ENCODE peak calls at places on chromosomes 6 and 20, in ten cellular contexts. B, V, K, M, C, U, J, E, L and G are unnamed samples.

GRCh38 chr6:106316376-106316769 is 9.2 kb downstream of the ATG5 start:
- DNase-seq in B (peak), V (no peak), K (no peak), M (no peak), C (no peak), U (no peak), J (no peak), E (no peak), L (no peak), G (no peak)

GRCh38 chr20:51531141-51531710 is 11.3 kb downstream of the NFATC2 start:
- DNase-seq in B (no peak), V (peak), K (peak), M (no peak), C (peak), U (no peak), J (no peak), E (peak), L (peak), G (no peak)

GRCh38 chr6:7975764-7976146 is 65.2 kb upstream of the TXNDC5 start:
- DNase-seq in B (no peak), V (peak), K (no peak), M (no peak), C (peak), U (no peak), J (no peak), E (no peak), L (no peak), G (peak)

GRCh38 chr6:119533603-119534279 is 184.2 kb upstream of the MAN1A1 start:
- DNase-seq in B (no peak), V (no peak), K (no peak), M (peak), C (peak), U (peak), J (no peak), E (no peak), L (peak), G (no peak)

GRCh38 chr6:71367763-71368162 is 79.2 kb downstream of the OGFRL1 start:
- DNase-seq in B (peak), V (no peak), K (no peak), M (no peak), C (no peak), U (no peak), J (no peak), E (no peak), L (no peak), G (no peak)

GRCh38 chr20:22921595-22922421 is 113.3 kb upstream of the SSTR4 start:
- DNase-seq in B (no peak), V (peak), K (no peak), M (peak), C (peak), U (peak), J (peak), E (no peak), L (no peak), G (no peak)

GRCh38 chr6:137051790-137052472 is 7.2 kb upstream of the IL20RA start:
- DNase-seq in B (no peak), V (no peak), K (no peak), M (no peak), C (no peak), U (no peak), J (no peak), E (no peak), L (no peak), G (no peak)

GRCh38 chr20:63794614-63795013 is 36.5 kb downstream of the ZBTB46 start:
- DNase-seq in B (no peak), V (no peak), K (no peak), M (no peak), C (no peak), U (no peak), J (no peak), E (no peak), L (no peak), G (no peak)

GRCh38 chr20:37114012-37114411 is 18.2 kb upstream of the RBL1 start:
- DNase-seq in B (no peak), V (no peak), K (no peak), M (no peak), C (no peak), U (no peak), J (no peak), E (no peak), L (no peak), G (no peak)

GRCh38 chr6:42269553-42269952 is 51.9 kb upstream of the MRPS10 start:
- DNase-seq in B (no peak), V (no peak), K (no peak), M (no peak), C (no peak), U (no peak), J (no peak), E (no peak), L (no peak), G (no peak)

GRCh38 chr6:31574106-31575061 is 981 bp upstream of the TNF start:
- DNase-seq in B (no peak), V (no peak), K (no peak), M (no peak), C (no peak), U (no peak), J (no peak), E (no peak), L (no peak), G (no peak)

GRCh38 chr6:166259296-166259977 is 48.8 kb downstream of the PRR18 start:
- DNase-seq in B (no peak), V (no peak), K (no peak), M (no peak), C (no peak), U (no peak), J (no peak), E (no peak), L (no peak), G (peak)

GRCh38 chr6:78746457-78746856 is 120.9 kb upstream of the IRAK1BP1 start:
- DNase-seq in B (no peak), V (no peak), K (no peak), M (no peak), C (peak), U (no peak), J (no peak), E (no peak), L (no peak), G (no peak)

GRCh38 chr6:4577406-4577805 is 198.8 kb upstream of the CDYL start:
- DNase-seq in B (no peak), V (no peak), K (no peak), M (no peak), C (peak), U (peak), J (no peak), E (no peak), L (no peak), G (peak)

GRCh38 chr6:42452171-42453026 is 673 bp upstream of the TRERF1 start:
- DNase-seq in B (peak), V (no peak), K (peak), M (peak), C (peak), U (no peak), J (peak), E (no peak), L (peak), G (peak)